ENCODE peak calls at places on chromosomes 13 and 19, in seven cellular contexts. S is posterior cingulate gyrus; U is thoracic aorta; M is activated CD8-positive, alpha-beta memory T cell treated with anti-CD3 and anti-CD28 coated beads for 1 hour; Y is progenitor cell of endocrine pancreas; D is fibroblast of pulmonary artery; B is GM23248. I is an unnamed sample.

GRCh38 chr19:37251308-37252229 is 33.6 kb downstream of the ZNF383 start:
- DNase-seq in B (peak), D (peak), M (no peak), U (peak), Y (no peak), S (peak), I (peak)

GRCh38 chr13:71814806-71815205 is 52.2 kb downstream of the DACH1 start:
- DNase-seq in Y (no peak), S (no peak), U (no peak), M (no peak), B (no peak), D (no peak), I (no peak)

GRCh38 chr19:434152-434960 is 25.4 kb upstream of the C2CD4C start:
- DNase-seq in S (no peak), U (no peak), Y (no peak), D (no peak), B (no peak), M (no peak), I (no peak)

GRCh38 chr19:51980116-51980736 is 6.4 kb downstream of the ZNF350 start:
- DNase-seq in D (peak), Y (no peak), U (no peak), S (no peak), B (no peak), M (no peak), I (no peak)

GRCh38 chr13:48233097-48233885 is at the start of gene ITM2B:
- DNase-seq in M (peak), B (peak), U (no peak), D (peak), Y (peak), S (peak), I (peak)

GRCh38 chr19:3692141-3693029 is 7.9 kb downstream of the PIP5K1C start:
- DNase-seq in M (no peak), Y (no peak), D (no peak), B (no peak), S (no peak), U (no peak), I (peak)

GRCh38 chr13:98651716-98652115 is 74.8 kb upstream of the STK24 start:
- DNase-seq in M (no peak), U (no peak), D (no peak), Y (no peak), S (no peak), B (no peak), I (no peak)

GRCh38 chr13:110312669-110313031 is 5.6 kb downstream of the COL4A2 start:
- DNase-seq in M (no peak), S (no peak), B (peak), Y (no peak), U (no peak), D (peak), I (no peak)

I was measured in frontal cortex.